ENCODE peak calls at places on chromosomes 16 and 17, in seven cellular contexts. One of them, this sample, is unnamed.

GRCh38 chr17:55334285-55334684 is 69.5 kb downstream of the HLF start:
- DNase-seq in midbrain: no peak
- DNase-seq in Calu3: no peak
- DNase-seq in adrenal gland: no peak
- DNase-seq in nucleus accumbens: no peak
- DNase-seq in psoas muscle: no peak
- DNase-seq in NCI-H524: no peak
- DNase-seq in this sample: no peak

GRCh38 chr17:47704116-47704515 is 10.2 kb downstream of the TBKBP1 start:
- DNase-seq in midbrain: no peak
- DNase-seq in NCI-H524: no peak
- DNase-seq in psoas muscle: no peak
- DNase-seq in Calu3: no peak
- DNase-seq in adrenal gland: no peak
- DNase-seq in nucleus accumbens: no peak
- DNase-seq in this sample: no peak

GRCh38 chr16:82152641-82153094 is 17.4 kb downstream of the MPHOSPH6 start:
- DNase-seq in nucleus accumbens: no peak
- DNase-seq in NCI-H524: no peak
- DNase-seq in Calu3: no peak
- DNase-seq in midbrain: no peak
- DNase-seq in psoas muscle: no peak
- DNase-seq in adrenal gland: peak
- DNase-seq in this sample: no peak

GRCh38 chr17:50129303-50129945 is 536 bp downstream of the SAMD14 start:
- DNase-seq in Calu3: peak
- DNase-seq in adrenal gland: peak
- DNase-seq in psoas muscle: no peak
- DNase-seq in nucleus accumbens: no peak
- DNase-seq in NCI-H524: peak
- DNase-seq in midbrain: no peak
- DNase-seq in this sample: peak

GRCh38 chr17:16300554-16300953 is 52.7 kb downstream of the CENPV start:
- DNase-seq in midbrain: no peak
- DNase-seq in nucleus accumbens: no peak
- DNase-seq in adrenal gland: no peak
- DNase-seq in psoas muscle: no peak
- DNase-seq in Calu3: no peak
- DNase-seq in NCI-H524: no peak
- DNase-seq in this sample: no peak

GRCh38 chr17:75633484-75634375 is 496 bp downstream of the SMIM5 start:
- DNase-seq in adrenal gland: peak
- DNase-seq in psoas muscle: peak
- DNase-seq in nucleus accumbens: peak
- DNase-seq in midbrain: peak
- DNase-seq in Calu3: peak
- DNase-seq in NCI-H524: peak
- DNase-seq in this sample: peak

GRCh38 chr17:81003711-81004335 is 12.2 kb downstream of the CHMP6 start:
- DNase-seq in psoas muscle: peak
- DNase-seq in Calu3: no peak
- DNase-seq in adrenal gland: no peak
- DNase-seq in NCI-H524: no peak
- DNase-seq in midbrain: no peak
- DNase-seq in nucleus accumbens: no peak
- DNase-seq in this sample: peak

GRCh38 chr17:78790552-78790951 is 8.5 kb upstream of the CYTH1 start:
- DNase-seq in psoas muscle: no peak
- DNase-seq in nucleus accumbens: no peak
- DNase-seq in NCI-H524: no peak
- DNase-seq in adrenal gland: no peak
- DNase-seq in Calu3: no peak
- DNase-seq in midbrain: no peak
- DNase-seq in this sample: no peak

GRCh38 chr16:23520500-23520899 is 10.2 kb upstream of the GGA2 start:
- DNase-seq in Calu3: no peak
- DNase-seq in adrenal gland: no peak
- DNase-seq in psoas muscle: no peak
- DNase-seq in nucleus accumbens: no peak
- DNase-seq in NCI-H524: no peak
- DNase-seq in midbrain: no peak
- DNase-seq in this sample: no peak

GRCh38 chr17:72609501-72609900 is 483.0 kb downstream of the SLC39A11 start:
- DNase-seq in nucleus accumbens: no peak
- DNase-seq in adrenal gland: no peak
- DNase-seq in psoas muscle: no peak
- DNase-seq in midbrain: no peak
- DNase-seq in NCI-H524: no peak
- DNase-seq in Calu3: no peak
- DNase-seq in this sample: no peak

GRCh38 chr17:62172492-62173291 is 107.6 kb upstream of the MED13 start:
- DNase-seq in psoas muscle: no peak
- DNase-seq in midbrain: no peak
- DNase-seq in adrenal gland: no peak
- DNase-seq in NCI-H524: no peak
- DNase-seq in Calu3: no peak
- DNase-seq in nucleus accumbens: no peak
- DNase-seq in this sample: no peak

GRCh38 chr17:80965606-80966005 is 26.0 kb upstream of the CHMP6 start:
- DNase-seq in NCI-H524: no peak
- DNase-seq in nucleus accumbens: no peak
- DNase-seq in adrenal gland: no peak
- DNase-seq in midbrain: no peak
- DNase-seq in Calu3: no peak
- DNase-seq in psoas muscle: no peak
- DNase-seq in this sample: no peak

GRCh38 chr17:80169784-80170500 is at the start of gene CARD14:
- DNase-seq in nucleus accumbens: no peak
- DNase-seq in NCI-H524: no peak
- DNase-seq in psoas muscle: no peak
- DNase-seq in midbrain: no peak
- DNase-seq in adrenal gland: no peak
- DNase-seq in Calu3: peak
- DNase-seq in this sample: no peak

GRCh38 chr16:25134306-25134705 is 22.8 kb downstream of the LCMT1 start:
- DNase-seq in adrenal gland: no peak
- DNase-seq in psoas muscle: no peak
- DNase-seq in midbrain: no peak
- DNase-seq in nucleus accumbens: no peak
- DNase-seq in Calu3: no peak
- DNase-seq in NCI-H524: no peak
- DNase-seq in this sample: no peak

GRCh38 chr17:66684256-66684655 is 150.7 kb upstream of the CACNG5 start:
- DNase-seq in midbrain: no peak
- DNase-seq in NCI-H524: no peak
- DNase-seq in Calu3: no peak
- DNase-seq in adrenal gland: no peak
- DNase-seq in nucleus accumbens: no peak
- DNase-seq in psoas muscle: no peak
- DNase-seq in this sample: no peak

GRCh38 chr17:47883589-47884426 is 12.2 kb upstream of the SP2 start:
- DNase-seq in Calu3: no peak
- DNase-seq in adrenal gland: peak
- DNase-seq in psoas muscle: no peak
- DNase-seq in nucleus accumbens: no peak
- DNase-seq in midbrain: no peak
- DNase-seq in NCI-H524: no peak
- DNase-seq in this sample: no peak

GRCh38 chr16:77450790-77451487 is 16.1 kb upstream of the ADAMTS18 start:
- DNase-seq in psoas muscle: no peak
- DNase-seq in adrenal gland: no peak
- DNase-seq in nucleus accumbens: no peak
- DNase-seq in midbrain: no peak
- DNase-seq in Calu3: no peak
- DNase-seq in NCI-H524: peak
- DNase-seq in this sample: no peak

GRCh38 chr16:78275420-78275819 is 176.0 kb downstream of the WWOX start:
- DNase-seq in midbrain: no peak
- DNase-seq in adrenal gland: no peak
- DNase-seq in nucleus accumbens: no peak
- DNase-seq in Calu3: no peak
- DNase-seq in psoas muscle: no peak
- DNase-seq in NCI-H524: no peak
- DNase-seq in this sample: peak

GRCh38 chr16:3691778-3692177 is 25.5 kb downstream of the TRAP1 start:
- DNase-seq in nucleus accumbens: no peak
- DNase-seq in NCI-H524: no peak
- DNase-seq in midbrain: no peak
- DNase-seq in adrenal gland: no peak
- DNase-seq in Calu3: no peak
- DNase-seq in psoas muscle: peak
- DNase-seq in this sample: no peak

GRCh38 chr16:50326835-50327465 is 41.8 kb downstream of the BRD7 start:
- DNase-seq in Calu3: no peak
- DNase-seq in NCI-H524: peak
- DNase-seq in psoas muscle: peak
- DNase-seq in nucleus accumbens: no peak
- DNase-seq in midbrain: peak
- DNase-seq in adrenal gland: no peak
- DNase-seq in this sample: peak

GRCh38 chr16:85816159-85816558 is 16.7 kb downstream of the COX4I1 start:
- DNase-seq in psoas muscle: no peak
- DNase-seq in nucleus accumbens: no peak
- DNase-seq in midbrain: no peak
- DNase-seq in adrenal gland: no peak
- DNase-seq in Calu3: no peak
- DNase-seq in NCI-H524: no peak
- DNase-seq in this sample: no peak

GRCh38 chr16:275041-275621 is 613 bp downstream of the RGS11 start:
- DNase-seq in NCI-H524: no peak
- DNase-seq in Calu3: no peak
- DNase-seq in adrenal gland: no peak
- DNase-seq in nucleus accumbens: peak
- DNase-seq in midbrain: no peak
- DNase-seq in psoas muscle: no peak
- DNase-seq in this sample: peak

GRCh38 chr16:89923640-89924297 is 627 bp downstream of the TUBB3 start:
- DNase-seq in nucleus accumbens: no peak
- DNase-seq in NCI-H524: peak
- DNase-seq in midbrain: no peak
- DNase-seq in adrenal gland: peak
- DNase-seq in psoas muscle: no peak
- DNase-seq in Calu3: no peak
- DNase-seq in this sample: peak

GRCh38 chr17:48770954-48771353 is 42.4 kb upstream of the HOXB13 start:
- DNase-seq in nucleus accumbens: no peak
- DNase-seq in adrenal gland: no peak
- DNase-seq in psoas muscle: no peak
- DNase-seq in Calu3: no peak
- DNase-seq in NCI-H524: no peak
- DNase-seq in midbrain: no peak
- DNase-seq in this sample: no peak

GRCh38 chr16:80899804-80900592 is 95.6 kb upstream of the CDYL2 start:
- DNase-seq in psoas muscle: peak
- DNase-seq in adrenal gland: peak
- DNase-seq in nucleus accumbens: no peak
- DNase-seq in midbrain: peak
- DNase-seq in Calu3: peak
- DNase-seq in NCI-H524: no peak
- DNase-seq in this sample: no peak

GRCh38 chr16:3259097-3259496 is 2.7 kb upstream of the MEFV start:
- DNase-seq in NCI-H524: no peak
- DNase-seq in Calu3: no peak
- DNase-seq in psoas muscle: no peak
- DNase-seq in nucleus accumbens: no peak
- DNase-seq in adrenal gland: peak
- DNase-seq in midbrain: peak
- DNase-seq in this sample: no peak

GRCh38 chr16:84277244-84277823 is 17.3 kb upstream of the WFDC1 start:
- DNase-seq in psoas muscle: peak
- DNase-seq in midbrain: peak
- DNase-seq in NCI-H524: peak
- DNase-seq in nucleus accumbens: peak
- DNase-seq in Calu3: peak
- DNase-seq in adrenal gland: peak
- DNase-seq in this sample: peak

GRCh38 chr16:85821441-85821901 is 22.0 kb downstream of the COX4I1 start:
- DNase-seq in adrenal gland: peak
- DNase-seq in psoas muscle: peak
- DNase-seq in midbrain: peak
- DNase-seq in Calu3: peak
- DNase-seq in NCI-H524: peak
- DNase-seq in nucleus accumbens: peak
- DNase-seq in this sample: peak

GRCh38 chr17:48494335-48494734 is 36.5 kb downstream of the HOXB1 start:
- DNase-seq in Calu3: no peak
- DNase-seq in adrenal gland: no peak
- DNase-seq in NCI-H524: no peak
- DNase-seq in midbrain: no peak
- DNase-seq in nucleus accumbens: no peak
- DNase-seq in psoas muscle: no peak
- DNase-seq in this sample: no peak

GRCh38 chr16:5670198-5670597 is 572.6 kb upstream of the EEF2KMT start:
- DNase-seq in Calu3: no peak
- DNase-seq in adrenal gland: no peak
- DNase-seq in midbrain: no peak
- DNase-seq in NCI-H524: no peak
- DNase-seq in psoas muscle: no peak
- DNase-seq in nucleus accumbens: no peak
- DNase-seq in this sample: no peak

GRCh38 chr16:89422527-89422904 is 67.8 kb downstream of the ANKRD11 start:
- DNase-seq in psoas muscle: no peak
- DNase-seq in nucleus accumbens: no peak
- DNase-seq in Calu3: no peak
- DNase-seq in NCI-H524: no peak
- DNase-seq in adrenal gland: peak
- DNase-seq in midbrain: no peak
- DNase-seq in this sample: no peak

GRCh38 chr17:47072881-47073280 is 93.8 kb upstream of the RPRML start:
- DNase-seq in NCI-H524: peak
- DNase-seq in psoas muscle: no peak
- DNase-seq in adrenal gland: no peak
- DNase-seq in Calu3: no peak
- DNase-seq in midbrain: peak
- DNase-seq in nucleus accumbens: peak
- DNase-seq in this sample: no peak

GRCh38 chr17:44922746-44923470 is 7.6 kb upstream of the GFAP start:
- DNase-seq in adrenal gland: no peak
- DNase-seq in midbrain: no peak
- DNase-seq in psoas muscle: no peak
- DNase-seq in Calu3: no peak
- DNase-seq in nucleus accumbens: no peak
- DNase-seq in NCI-H524: no peak
- DNase-seq in this sample: no peak

GRCh38 chr16:48918520-48919258 is 308.7 kb upstream of the N4BP1 start:
- DNase-seq in nucleus accumbens: no peak
- DNase-seq in midbrain: no peak
- DNase-seq in psoas muscle: no peak
- DNase-seq in adrenal gland: no peak
- DNase-seq in NCI-H524: no peak
- DNase-seq in Calu3: no peak
- DNase-seq in this sample: no peak

This sample was measured in neural progenitor cell.